ENCODE peak calls at places on chromosome 19, in six cellular contexts. F is sigmoid colon, O is uterus, Z is breast epithelium, K is spleen, G is H1. W is an unnamed sample. For H3K4me1, the result is how much of the 10 kb centered on the place peaks cover.

GRCh38 chr19:53511933-53512374 is 26.0 kb upstream of the ZNF331 start:
- DNase-seq in G (peak), K (no peak), F (peak), Z (peak), O (peak), W (no peak)

GRCh38 chr19:23145617-23146415 is 29.0 kb downstream of the ZNF730 start:
- DNase-seq in G (no peak), O (no peak), K (no peak), F (no peak), Z (no peak), W (no peak)

GRCh38 chr19:39363909-39364457 is 21.8 kb downstream of the SAMD4B start:
- DNase-seq in Z (no peak), K (no peak), O (peak), F (peak), G (no peak), W (no peak)

GRCh38 chr19:31316201-31316951 is 32.9 kb downstream of the TSHZ3 start:
- DNase-seq in Z (no peak), K (no peak), F (peak), O (peak), G (no peak), W (no peak)

GRCh38 chr19:31675187-31675913 is 326.1 kb upstream of the TSHZ3 start:
- DNase-seq in K (no peak), Z (no peak), O (no peak), F (no peak), G (no peak), W (no peak)

GRCh38 chr19:2454962-2455409 is 1.8 kb downstream of the LMNB2 start:
- DNase-seq in O (no peak), K (no peak), F (no peak), Z (no peak), G (no peak), W (no peak)

GRCh38 chr19:29956855-29957254 is 14.8 kb downstream of the URI1 start:
- DNase-seq in K (no peak), O (no peak), Z (no peak), G (no peak), F (no peak), W (no peak)

GRCh38 chr19:16885166-16885565 is 3.6 kb upstream of the F2RL3 start:
- DNase-seq in K (no peak), O (no peak), Z (no peak), G (no peak), F (no peak), W (no peak)

GRCh38 chr19:38786572-38787265 is 2.3 kb upstream of the LGALS7B start:
- DNase-seq in O (no peak), K (peak), G (no peak), Z (no peak), F (no peak), W (no peak)

GRCh38 chr19:32287086-32287485 is 58.3 kb upstream of the ZNF507 start:
- DNase-seq in O (no peak), K (no peak), F (no peak), G (no peak), Z (no peak), W (no peak)

GRCh38 chr19:4913996-4914735 is 4.9 kb downstream of the UHRF1 start:
- DNase-seq in Z (no peak), O (no peak), G (no peak), K (no peak), F (no peak), W (no peak)

GRCh38 chr19:45368737-45369340 is 1.5 kb downstream of the ERCC2 start:
- DNase-seq in F (no peak), G (no peak), Z (no peak), K (no peak), O (no peak), W (no peak)

GRCh38 chr19:35724560-35724959 is 6.8 kb downstream of the KMT2B start:
- DNase-seq in O (no peak), F (no peak), K (no peak), G (no peak), Z (no peak), W (no peak)

GRCh38 chr19:12788682-12789097 is 2.6 kb upstream of the JUNB start:
- DNase-seq in F (peak), O (peak), Z (no peak), G (no peak), K (peak), W (no peak)

GRCh38 chr19:35126624-35126959 is 8.3 kb downstream of the LGI4 start:
- DNase-seq in O (no peak), F (no peak), K (no peak), Z (no peak), G (no peak), W (no peak)

DNA sequence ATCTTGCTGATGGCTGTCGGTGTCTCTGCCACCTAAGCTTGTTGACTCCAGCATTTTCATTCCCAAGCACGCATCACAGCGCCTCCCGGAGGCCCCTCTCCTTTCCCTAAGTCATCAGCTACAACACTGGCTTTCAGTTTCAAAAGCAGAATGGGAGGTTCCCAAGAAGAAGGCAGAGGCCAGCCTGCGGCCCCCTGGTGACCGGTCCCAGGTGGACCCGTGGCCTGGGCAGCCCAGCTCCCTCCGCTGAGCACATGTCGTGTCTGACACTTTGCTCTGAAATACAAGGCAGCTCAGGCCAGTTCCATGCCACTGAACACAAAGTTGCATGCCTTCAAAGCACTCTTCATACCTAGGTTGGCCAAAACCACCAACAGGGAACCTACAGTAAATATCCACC is 8.5 kb downstream of the MLLT1 start:
- DNase-seq in K (no peak), Z (no peak), O (peak), F (no peak), G (no peak), W (no peak)
- H3K4me1 ChIP-seq in K (half or more), Z (under half), O (under half), F (half or more), G (under half), W (half or more)

GRCh38 chr19:55075366-55075998 is at the start of gene EPS8L1:
- DNase-seq in F (no peak), Z (peak), O (no peak), K (no peak), G (peak), W (no peak)
- TF ChIP-seq POLR2A in F (no peak), Z (no peak), O (no peak), K (no peak), G (no peak), W (no peak)

GRCh38 chr19:7224205-7224833 is 69.9 kb downstream of the INSR start:
- DNase-seq in G (no peak), F (peak), O (peak), K (no peak), Z (no peak), W (peak)

GRCh38 chr19:7223429-7223828 is 70.8 kb downstream of the INSR start:
- DNase-seq in G (no peak), Z (no peak), K (no peak), F (no peak), O (no peak), W (no peak)

GRCh38 chr19:7225741-7226140 is 68.5 kb downstream of the INSR start:
- DNase-seq in Z (no peak), G (no peak), O (no peak), F (no peak), K (no peak), W (no peak)

GRCh38 chr19:7226749-7227148 is 67.5 kb downstream of the INSR start:
- DNase-seq in K (no peak), Z (no peak), F (no peak), G (no peak), O (no peak), W (no peak)

DNA sequence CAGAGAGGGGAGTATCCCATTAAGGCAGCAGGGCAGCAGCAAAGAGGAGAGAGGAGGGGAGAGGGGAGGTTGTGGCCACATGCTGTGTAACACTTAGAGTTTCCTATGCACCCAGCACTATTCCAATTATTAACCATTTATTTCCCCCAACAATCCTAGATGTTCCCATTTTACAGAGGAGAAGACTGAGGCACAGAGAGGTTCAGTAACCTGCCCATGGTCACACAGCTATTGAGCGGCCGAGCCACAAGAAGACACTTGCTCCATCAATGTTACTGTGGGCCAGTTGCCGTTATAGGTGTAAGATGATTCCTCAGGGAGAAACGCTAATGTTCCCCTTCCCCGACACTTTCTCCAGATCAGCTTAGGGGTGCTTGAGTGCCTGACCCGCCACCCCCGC is 69.2 kb downstream of the INSR start:
- DNase-seq in K (no peak), Z (no peak), F (no peak), O (no peak), G (no peak), W (no peak)
- H3K4me1 ChIP-seq in K (half or more), Z (under half), F (under half), O (under half), G (under half), W (under half)

GRCh38 chr19:40798997-40799557 is at the start of gene EGLN2:
- DNase-seq in G (no peak), O (no peak), K (no peak), F (no peak), Z (no peak), W (no peak)
- TF ChIP-seq POLR2A in G (peak), O (no peak), K (peak), F (no peak), Z (no peak), W (no peak)

GRCh38 chr19:40750285-40751064 is at the start of gene ACTMAP:
- DNase-seq in O (peak), K (peak), Z (peak), F (peak), G (peak), W (peak)
- H3K4me1 ChIP-seq in O (under half), K (half or more), Z (under half), F (under half), G (under half), W (half or more)

GRCh38 chr19:49116544-49116943 is 2.4 kb downstream of the LIN7B start:
- DNase-seq in O (no peak), F (no peak), K (no peak), G (no peak), Z (no peak), W (no peak)

GRCh38 chr19:49110567-49110966 is 3.6 kb upstream of the LIN7B start:
- DNase-seq in G (no peak), O (no peak), K (no peak), Z (no peak), F (no peak), W (no peak)

GRCh38 chr19:49111218-49111998 is 2.8 kb upstream of the LIN7B start:
- DNase-seq in F (no peak), G (no peak), K (no peak), O (no peak), Z (no peak), W (no peak)

GRCh38 chr19:49114630-49115363 is 627 bp downstream of the LIN7B start:
- DNase-seq in Z (no peak), K (peak), G (peak), O (peak), F (peak), W (no peak)

DNA sequence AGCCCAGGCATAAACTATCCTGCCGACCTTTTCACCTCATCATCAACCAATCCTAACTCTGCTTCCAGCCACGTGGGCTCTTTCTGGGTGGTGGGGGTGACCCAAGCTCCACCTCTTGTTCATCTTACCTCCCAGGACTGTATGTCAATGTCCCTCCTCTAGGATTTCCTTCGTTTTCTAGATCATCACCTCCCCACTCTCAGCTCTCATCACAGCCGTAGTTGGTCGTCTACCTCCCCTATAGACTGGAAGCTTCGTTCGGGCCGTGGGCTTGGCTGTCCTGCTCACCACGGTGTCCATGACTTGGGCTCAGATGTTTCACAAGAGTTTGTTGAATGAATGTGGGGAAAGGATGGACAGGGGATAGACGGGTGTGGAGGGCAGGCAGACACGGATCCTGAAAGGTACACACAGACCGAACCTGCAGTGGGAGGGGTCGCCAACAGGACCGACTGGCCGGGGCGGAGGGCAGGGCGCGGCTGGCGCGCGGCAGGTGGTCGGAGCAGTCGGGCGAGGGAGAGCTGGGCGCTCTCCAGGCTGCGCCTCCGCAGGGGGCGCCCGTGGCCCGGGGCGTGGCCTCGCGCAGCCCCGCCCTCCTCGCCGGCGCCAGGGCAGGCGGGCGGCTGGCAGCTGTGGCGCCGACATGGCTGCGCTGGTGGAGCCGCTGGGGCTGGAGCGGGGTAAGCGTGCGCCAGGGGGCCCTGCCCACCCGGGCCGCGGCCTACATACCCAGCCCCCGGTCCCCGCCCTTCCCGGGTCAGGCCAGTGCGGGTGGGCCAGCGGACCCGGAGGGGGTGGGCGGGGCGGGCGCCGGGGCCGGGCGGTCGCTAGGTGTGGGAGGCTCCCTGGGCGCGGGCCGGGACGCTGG is at the start of gene LIN7B:
- DNase-seq in O (peak), Z (no peak), G (peak), F (peak), K (peak), W (no peak)
- TF ChIP-seq POLR2A in O (no peak), Z (no peak), G (no peak), F (no peak), K (no peak), W (no peak)

DNA sequence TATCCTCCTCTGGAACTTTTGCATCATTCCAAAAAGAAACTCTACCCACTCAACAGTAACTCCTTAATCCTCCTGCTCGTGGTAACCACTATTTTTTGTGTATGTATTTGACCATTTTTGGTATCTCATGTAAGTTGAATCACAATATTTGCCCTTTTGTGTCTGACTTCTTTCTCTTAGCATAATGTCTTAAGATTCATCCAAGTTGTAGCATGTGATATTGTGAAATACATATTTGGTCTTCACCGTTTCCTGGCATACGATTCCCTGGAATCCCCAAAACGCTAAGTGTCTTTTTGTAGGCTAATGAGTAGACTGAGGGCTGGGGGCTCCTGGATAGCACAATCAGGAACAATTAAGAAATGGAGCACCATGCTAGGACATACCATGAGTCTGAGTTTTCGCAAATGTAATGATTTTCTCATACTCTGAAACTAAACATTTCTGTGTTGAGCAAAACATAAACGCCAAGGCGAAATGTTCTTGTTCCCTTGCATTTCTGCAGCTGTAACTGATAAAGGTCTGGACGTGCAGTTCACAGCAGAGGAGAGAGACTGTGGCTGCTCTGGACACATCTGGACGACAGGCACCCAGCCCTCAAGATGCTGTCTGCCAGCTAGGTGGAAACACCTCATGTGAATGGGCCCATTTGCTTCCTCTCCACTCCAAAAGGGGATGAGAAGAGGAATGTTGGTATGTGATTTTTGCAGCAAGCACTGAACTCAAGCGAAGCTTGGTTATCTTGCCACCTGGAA is 38.4 kb downstream of the BRD4 start:
- DNase-seq in O (no peak), Z (no peak), G (no peak), F (no peak), K (peak), W (no peak)
- H3K4me1 ChIP-seq in O (under half), Z (half or more), G (under half), F (half or more), K (half or more), W (half or more)

DNA sequence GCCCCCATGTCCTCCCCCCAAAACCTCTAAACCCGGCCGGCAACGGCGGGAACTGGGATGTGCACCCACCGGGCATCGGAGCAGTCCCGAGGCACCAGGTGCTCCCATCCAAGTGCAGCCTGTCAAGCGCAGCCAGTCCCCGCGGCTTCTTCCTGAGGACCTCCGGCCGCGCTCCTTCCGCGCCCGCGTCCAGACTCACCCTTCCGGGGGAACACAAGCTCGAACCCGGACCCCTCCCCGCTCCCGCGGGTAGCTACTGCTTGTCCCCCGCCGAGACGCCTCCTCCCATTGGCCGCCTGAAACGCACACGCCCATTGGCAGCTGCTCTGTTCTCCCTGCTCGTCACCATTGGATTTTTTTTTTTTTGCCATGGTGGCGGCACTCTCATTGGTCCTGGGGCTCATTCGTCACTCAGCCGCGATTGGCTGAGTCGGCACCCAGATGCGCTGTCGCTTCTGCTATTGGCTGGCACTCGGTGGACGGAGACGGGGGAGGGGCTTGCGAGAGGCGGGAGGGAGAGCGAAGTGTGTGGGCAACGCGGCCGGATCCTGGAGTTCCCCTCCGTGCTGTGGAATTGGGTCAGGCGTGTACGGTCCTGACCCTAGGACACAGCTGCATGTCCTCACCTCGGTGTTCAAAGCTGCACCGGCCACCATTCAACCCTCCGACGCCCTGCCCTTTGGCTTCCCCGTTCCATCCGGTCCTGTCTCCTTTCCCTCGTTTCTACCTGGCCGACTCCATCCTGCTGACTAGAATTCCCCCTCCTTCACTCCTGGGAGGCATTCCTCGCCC is at the start of gene TYK2:
- DNase-seq in Z (peak), G (peak), O (peak), F (peak), K (peak), W (peak)
- TF ChIP-seq POLR2A in Z (no peak), G (peak), O (no peak), F (peak), K (peak), W (peak)

DNA sequence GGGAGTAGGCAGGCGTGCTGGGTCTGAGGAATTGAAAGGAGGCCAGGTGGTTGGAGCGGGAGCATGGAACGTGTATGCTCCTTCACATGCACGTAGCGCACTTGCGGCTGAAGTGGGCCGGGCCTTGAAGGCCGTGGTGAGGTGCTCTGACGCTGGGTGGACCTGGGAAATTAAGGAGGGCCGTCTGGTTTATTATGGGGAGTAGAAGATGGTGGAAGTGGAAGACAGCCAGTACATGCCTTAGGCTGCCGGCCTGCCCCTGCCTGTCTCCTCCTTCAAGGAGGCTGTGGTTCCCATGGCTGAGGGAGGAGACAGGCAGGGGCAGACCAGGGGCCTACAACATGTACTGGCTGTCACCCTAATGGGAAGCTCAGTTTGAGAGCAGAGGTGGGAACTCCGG is 23.9 kb downstream of the GATAD2A start:
- DNase-seq in Z (no peak), O (no peak), G (no peak), K (no peak), F (no peak), W (no peak)
- H3K4me1 ChIP-seq in Z (under half), O (under half), G (under half), K (half or more), F (under half), W (half or more)

W was measured in suprapubic skin.